ENCODE peak calls at places on chromosome X, in ten cellular contexts. G is GM23248, C is fibroblast of lung, X is astrocyte, I is mammary epithelial cell, H is osteoblast, A is GM23338, T is PC-3, Q is hepatocyte, Z is DND-41. W is an unnamed sample. For H3K4me1, the result is how much of the 10 kb centered on the place peaks cover.

GRCh38 chrX:51332188-51332942 is at the start of gene NUDT10:
- DNase-seq in G (peak), C (peak), X (peak), I (peak), H (peak), A (peak), T (no peak), Q (peak), Z (no peak), W (no peak)

GRCh38 chrX:150044556-150044955 is 106.3 kb upstream of the EOLA2 start:
- DNase-seq in G (peak), C (no peak), X (peak), I (peak), H (no peak), A (no peak), T (peak), Q (no peak), Z (no peak), W (no peak)

GRCh38 chrX:34562006-34562405 is 95.1 kb downstream of the TMEM47 start:
- DNase-seq in G (peak), C (no peak), X (no peak), I (no peak), H (no peak), A (no peak), T (no peak), Q (no peak), Z (no peak), W (no peak)

GRCh38 chrX:134599173-134599914 is 58.9 kb downstream of the PLAC1 start:
- DNase-seq in G (peak), C (peak), X (peak), I (no peak), H (peak), A (no peak), T (no peak), Q (no peak), Z (no peak), W (no peak)

GRCh38 chrX:17464196-17464595 is 89.2 kb downstream of the NHS start:
- DNase-seq in G (peak), C (no peak), X (peak), I (peak), H (no peak), A (no peak), T (peak), Q (no peak), Z (no peak), W (no peak)

GRCh38 chrX:69424910-69425309 is 79.2 kb upstream of the NALF2 start:
- DNase-seq in G (no peak), C (no peak), X (no peak), I (no peak), H (no peak), A (no peak), T (no peak), Q (no peak), Z (no peak), W (no peak)

GRCh38 chrX:136608295-136608933 is 39.5 kb upstream of the CD40LG start:
- DNase-seq in G (peak), C (peak), X (no peak), I (peak), H (peak), A (peak), T (peak), Q (no peak), Z (peak), W (peak)

GRCh38 chrX:14922437-14922836 is 49.2 kb downstream of the MOSPD2 start:
- DNase-seq in G (peak), C (peak), X (peak), I (peak), H (no peak), A (no peak), T (peak), Q (peak), Z (no peak), W (no peak)

GRCh38 chrX:42396136-42396535 is 381.8 kb downstream of the PPP1R2C start:
- DNase-seq in G (no peak), C (no peak), X (no peak), I (no peak), H (no peak), A (no peak), T (no peak), Q (no peak), Z (no peak), W (no peak)

GRCh38 chrX:153779891-153780677 is 757 bp upstream of the SRPK3 start:
- DNase-seq in G (no peak), C (no peak), X (no peak), I (no peak), H (peak), A (no peak), T (no peak), Q (no peak), Z (no peak), W (no peak)

GRCh38 chrX:44338361-44338760 is 5.1 kb downstream of the EFHC2 start:
- DNase-seq in G (no peak), C (no peak), X (no peak), I (no peak), H (no peak), A (no peak), T (no peak), Q (no peak), Z (no peak), W (no peak)

GRCh38 chrX:32116047-32116446 is 1044.2 kb upstream of the FTHL17 start:
- DNase-seq in G (no peak), C (no peak), X (no peak), I (no peak), H (no peak), A (peak), T (no peak), Q (no peak), Z (no peak), W (no peak)

GRCh38 chrX:39162322-39162721 is 361.1 kb downstream of the MID1IP1 start:
- DNase-seq in G (no peak), C (no peak), X (no peak), I (no peak), H (no peak), A (peak), T (no peak), Q (peak), Z (no peak), W (no peak)

GRCh38 chrX:3037218-3037617 is 4.1 kb upstream of the ARSF start:
- DNase-seq in G (no peak), C (no peak), X (no peak), I (no peak), H (no peak), A (no peak), T (no peak), Q (no peak), Z (no peak), W (no peak)

GRCh38 chrX:150525061-150525919 is 43.1 kb upstream of the MTM1 start:
- DNase-seq in G (no peak), C (no peak), X (no peak), I (no peak), H (peak), A (no peak), T (no peak), Q (no peak), Z (no peak), W (no peak)

GRCh38 chrX:136780738-136781137 is at the start of gene ARHGEF6:
- DNase-seq in G (peak), C (peak), X (no peak), I (no peak), H (no peak), A (no peak), T (peak), Q (no peak), Z (peak), W (peak)

GRCh38 chrX:10681167-10681566 is 60.8 kb upstream of the MID1 start:
- DNase-seq in G (no peak), C (no peak), X (no peak), I (no peak), H (no peak), A (no peak), T (no peak), Q (no peak), Z (no peak), W (no peak)

GRCh38 chrX:129600981-129601424 is 53.8 kb downstream of the APLN start:
- DNase-seq in G (peak), C (peak), X (no peak), I (peak), H (peak), A (peak), T (peak), Q (peak), Z (peak), W (peak)

GRCh38 chrX:141467442-141467841 is 117.1 kb downstream of the SPANXA1 start:
- DNase-seq in G (peak), C (no peak), X (no peak), I (no peak), H (no peak), A (peak), T (peak), Q (no peak), Z (no peak), W (no peak)

GRCh38 chrX:69317721-69318120 is 152.5 kb upstream of the PJA1 start:
- DNase-seq in G (no peak), C (no peak), X (no peak), I (no peak), H (no peak), A (no peak), T (no peak), Q (no peak), Z (no peak), W (no peak)

GRCh38 chrX:18377802-18378201 is 23.3 kb upstream of the SCML2 start:
- DNase-seq in G (peak), C (peak), X (no peak), I (no peak), H (no peak), A (peak), T (peak), Q (peak), Z (peak), W (peak)

GRCh38 chrX:57137481-57137880 is 284 bp upstream of the SPIN2A start:
- DNase-seq in G (peak), C (peak), X (no peak), I (no peak), H (peak), A (peak), T (no peak), Q (peak), Z (no peak), W (no peak)

GRCh38 chrX:21959362-21960051 is 19.0 kb downstream of the SMS start:
- DNase-seq in G (no peak), C (no peak), X (no peak), I (no peak), H (no peak), A (no peak), T (no peak), Q (no peak), Z (no peak), W (no peak)
- H3K4me2 ChIP-seq in G (no peak), C (no peak), X (no peak), I (no peak), H (no peak), A (no peak), T (no peak), Q (no peak), Z (no peak), W (no peak)

DNA sequence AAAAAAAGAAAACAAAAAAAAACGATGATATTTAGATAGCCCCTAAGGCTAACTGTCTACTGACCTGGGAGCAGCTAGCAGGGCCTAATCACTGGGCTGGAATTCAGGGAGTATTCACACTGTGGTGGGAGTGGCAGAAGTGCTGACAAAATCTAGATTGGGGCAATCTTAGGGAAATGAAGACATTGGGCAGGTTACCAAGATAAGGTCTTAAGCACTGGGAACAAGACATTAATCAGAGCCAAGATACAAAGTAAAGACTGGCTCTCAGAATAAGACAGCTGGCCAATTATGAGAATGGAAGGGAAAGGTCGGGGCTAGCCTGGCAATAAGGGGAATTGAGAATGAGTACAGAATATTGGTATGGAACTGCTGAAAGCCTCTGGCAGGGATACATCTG is 100.2 kb upstream of the GRIA3 start:
- DNase-seq in G (peak), C (no peak), X (peak), I (peak), H (no peak), A (no peak), T (peak), Q (no peak), Z (no peak), W (no peak)
- H3K4me1 ChIP-seq in G (half or more), C (under half), X (under half), I (under half), H (under half), A (under half), T (under half), Q (under half), Z (under half), W (under half)

GRCh38 chrX:143768976-143769375 is 48.4 kb upstream of the SPANXN2 start:
- DNase-seq in G (peak), C (no peak), X (no peak), I (peak), H (no peak), A (no peak), T (peak), Q (no peak), Z (no peak), W (no peak)
- H3K4me2 ChIP-seq in G (no peak), C (no peak), X (no peak), I (no peak), H (no peak), A (no peak), T (peak), Q (no peak), Z (no peak), W (no peak)

DNA sequence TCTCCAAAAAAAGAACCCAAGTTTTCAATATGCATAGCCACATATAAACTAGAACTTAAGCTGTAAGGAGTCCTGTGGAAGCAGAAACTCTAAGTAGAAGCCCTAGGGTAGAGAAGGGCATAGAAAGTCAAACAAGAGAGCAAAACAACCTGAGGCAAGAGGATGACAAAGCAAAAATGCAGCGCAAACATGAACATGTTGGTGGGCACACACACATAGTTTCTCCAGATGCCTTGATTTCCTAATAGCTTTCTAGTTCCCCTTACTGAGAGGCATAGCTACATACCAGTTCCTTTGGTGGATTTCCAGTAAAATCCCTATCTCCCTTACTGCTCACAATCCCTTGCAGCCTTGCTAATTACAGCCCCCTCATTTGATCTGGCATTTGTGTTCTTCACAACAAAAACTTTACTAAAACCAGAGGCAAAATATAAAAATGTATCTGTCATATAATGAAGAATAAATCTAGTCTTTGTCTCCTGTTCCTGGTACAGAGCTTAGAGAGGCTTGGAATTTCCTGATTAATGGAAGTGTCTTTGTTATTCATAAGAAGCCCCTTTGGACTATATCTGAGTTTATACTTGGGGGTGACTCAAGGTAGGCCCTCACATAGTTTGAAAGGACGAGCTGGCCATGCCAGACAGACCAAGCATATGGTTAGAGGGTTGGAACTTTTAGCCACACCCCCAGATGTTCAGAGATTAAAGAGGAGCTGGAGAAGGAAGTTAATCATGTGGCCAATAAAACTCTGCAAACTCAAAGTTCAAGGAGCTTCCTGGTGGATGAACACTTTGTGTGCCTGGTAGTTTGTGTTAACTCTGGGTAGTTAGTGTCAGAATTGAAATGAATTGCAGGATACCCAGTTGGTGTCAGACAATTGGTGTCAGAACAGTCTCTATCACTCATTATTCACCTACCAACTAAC is 52.7 kb upstream of the ZCCHC13 start:
- DNase-seq in G (peak), C (peak), X (peak), I (peak), H (no peak), A (no peak), T (peak), Q (peak), Z (no peak), W (no peak)
- H3K4me1 ChIP-seq in G (under half), C (under half), X (under half), I (under half), H (under half), A (under half), T (under half), Q (under half), Z (under half), W (under half)

GRCh38 chrX:471239-471638 is 84.5 kb upstream of the PPP2R3B start:
- DNase-seq in G (no peak), C (no peak), X (no peak), I (no peak), H (peak), A (no peak), T (no peak), Q (no peak), Z (no peak), W (no peak)

GRCh38 chrX:470686-471085 is 84.0 kb upstream of the PPP2R3B start:
- DNase-seq in G (no peak), C (no peak), X (no peak), I (no peak), H (no peak), A (no peak), T (no peak), Q (no peak), Z (no peak), W (no peak)

GRCh38 chrX:465418-465817 is 78.7 kb upstream of the PPP2R3B start:
- DNase-seq in G (no peak), C (no peak), X (no peak), I (no peak), H (peak), A (no peak), T (no peak), Q (no peak), Z (no peak), W (no peak)

DNA sequence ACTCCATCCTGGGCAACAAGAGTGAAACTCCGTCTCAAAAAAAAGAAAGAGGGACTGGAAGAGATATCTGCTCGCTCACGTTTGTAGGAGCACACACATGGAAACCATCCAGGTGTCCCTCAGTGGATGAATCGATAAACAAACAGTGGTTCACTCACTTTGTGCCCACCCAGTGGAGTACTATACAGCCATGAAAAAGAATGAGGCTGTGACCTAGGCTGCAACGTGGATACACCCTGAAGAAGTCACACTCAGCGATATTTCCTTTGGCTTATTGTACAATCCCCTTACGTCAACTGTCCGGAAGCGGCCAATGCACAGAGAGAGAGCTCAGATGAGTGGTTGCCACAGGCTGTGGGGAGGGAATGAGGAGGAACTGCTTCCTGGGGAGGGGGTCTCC is 82.3 kb upstream of the PPP2R3B start:
- DNase-seq in G (no peak), C (no peak), X (no peak), I (no peak), H (peak), A (no peak), T (no peak), Q (no peak), Z (no peak), W (no peak)
- H3K4me2 ChIP-seq in G (no peak), C (no peak), X (no peak), I (no peak), H (no peak), A (no peak), T (no peak), Q (no peak), Z (no peak), W (no peak)

DNA sequence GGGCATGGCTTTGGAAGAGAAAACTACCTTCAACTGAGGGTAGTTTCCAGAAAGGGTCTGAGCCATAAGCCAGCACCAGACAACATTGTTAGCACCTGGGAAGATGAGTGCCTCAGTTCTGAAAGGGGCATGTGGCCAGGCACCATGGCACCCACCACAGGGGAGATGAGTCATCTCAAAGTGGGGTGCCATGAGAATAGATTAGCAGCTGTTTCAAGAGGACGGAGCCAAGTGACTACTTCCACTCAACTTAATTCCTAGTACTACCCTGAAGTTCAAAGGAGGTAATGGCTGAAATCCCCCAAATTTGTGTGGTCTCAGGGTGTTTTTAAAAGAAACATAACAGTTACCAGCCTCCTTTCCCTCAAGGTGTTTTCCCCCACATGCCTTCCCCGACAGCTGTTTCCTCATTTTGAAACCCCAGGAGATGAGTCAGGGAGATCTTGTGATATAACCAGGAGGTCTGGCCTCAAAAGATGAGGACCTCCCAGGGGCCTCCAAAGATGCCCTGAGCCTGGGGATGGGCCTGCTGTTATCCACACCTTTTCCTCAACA is 27.8 kb upstream of the FTHL17 start:
- DNase-seq in G (no peak), C (no peak), X (no peak), I (peak), H (no peak), A (no peak), T (no peak), Q (no peak), Z (no peak), W (no peak)
- H3K4me1 ChIP-seq in G (under half), C (under half), X (under half), I (under half), H (under half), A (under half), T (under half), Q (under half), Z (under half), W (under half)

GRCh38 chrX:13123247-13123856 is 78.9 kb upstream of the FAM9C start:
- DNase-seq in G (no peak), C (no peak), X (no peak), I (no peak), H (no peak), A (no peak), T (peak), Q (no peak), Z (peak), W (no peak)

GRCh38 chrX:13119386-13119785 is 75.0 kb upstream of the FAM9C start:
- DNase-seq in G (peak), C (no peak), X (no peak), I (peak), H (no peak), A (no peak), T (peak), Q (no peak), Z (no peak), W (no peak)

GRCh38 chrX:13121020-13121419 is 76.6 kb upstream of the FAM9C start:
- DNase-seq in G (no peak), C (peak), X (no peak), I (no peak), H (no peak), A (no peak), T (no peak), Q (no peak), Z (no peak), W (no peak)

GRCh38 chrX:13123857-13124345 is 79.5 kb upstream of the FAM9C start:
- DNase-seq in G (peak), C (peak), X (peak), I (no peak), H (peak), A (no peak), T (peak), Q (no peak), Z (no peak), W (no peak)

GRCh38 chrX:13120017-13120416 is 75.6 kb upstream of the FAM9C start:
- DNase-seq in G (peak), C (peak), X (peak), I (no peak), H (peak), A (no peak), T (peak), Q (peak), Z (no peak), W (no peak)
- H3K4me2 ChIP-seq in G (peak), C (peak), X (peak), I (no peak), H (peak), A (no peak), T (peak), Q (peak), Z (no peak), W (no peak)